ENCODE peak calls at places on chromosomes 1 and 21, in eight cellular contexts. O, H, U, N, W, F, E and C are unnamed samples.

GRCh38 chr1:64898107-64898861 is 68.1 kb downstream of the JAK1 start:
- DNase-seq in E (peak), N (peak), H (peak), U (peak), W (peak), F (no peak), O (peak), C (peak)

GRCh38 chr21:32348604-32349332 is 44.0 kb downstream of the URB1 start:
- DNase-seq in N (no peak), W (no peak), E (no peak), U (no peak), H (no peak), F (no peak), O (no peak), C (no peak)

GRCh38 chr1:1666526-1666925 is 7.7 kb upstream of the CDK11B start:
- DNase-seq in N (no peak), E (peak), F (no peak), W (no peak), U (no peak), H (no peak), O (peak), C (no peak)

GRCh38 chr21:16055012-16055411 is 325.2 kb downstream of the USP25 start:
- DNase-seq in O (no peak), E (no peak), U (no peak), F (no peak), N (no peak), W (no peak), H (no peak), C (no peak)

GRCh38 chr1:200866521-200866920 is 6.3 kb upstream of the GPR25 start:
- DNase-seq in O (no peak), H (no peak), U (no peak), E (no peak), W (peak), F (no peak), N (no peak), C (no peak)

GRCh38 chr1:88217386-88217785 is 466.7 kb upstream of the PKN2 start:
- DNase-seq in O (no peak), E (no peak), N (no peak), F (no peak), H (no peak), U (no peak), W (no peak), C (no peak)

GRCh38 chr1:174998569-174999215 is 1.1 kb upstream of the CACYBP start:
- DNase-seq in O (no peak), U (no peak), W (peak), E (no peak), N (no peak), F (peak), H (peak), C (peak)

GRCh38 chr1:225724251-225724650 is 53.4 kb upstream of the SRP9 start:
- DNase-seq in E (no peak), W (no peak), H (no peak), N (no peak), F (no peak), O (no peak), U (no peak), C (no peak)

GRCh38 chr21:18517905-18518566 is 114.5 kb upstream of the TMPRSS15 start:
- DNase-seq in F (no peak), H (no peak), O (no peak), W (no peak), E (no peak), N (no peak), U (no peak), C (no peak)

GRCh38 chr1:32480003-32480402 is 15.1 kb downstream of the ZBTB8B start:
- DNase-seq in F (no peak), W (peak), E (no peak), H (no peak), O (peak), N (no peak), U (no peak), C (no peak)

GRCh38 chr21:45980271-45980670 is 1.3 kb upstream of the COL6A1 start:
- DNase-seq in W (no peak), F (no peak), O (no peak), U (no peak), E (no peak), H (no peak), N (no peak), C (no peak)